ENCODE peak calls at places on chromosomes 16 and 17, in nine cellular contexts. X is kidney, H is left ventricle myocardium inferior, F is Panc1, E is lower lobe of right lung, S is tibial artery, D is PC-9, L is right atrium auricular region, P is HL-60. W is an unnamed sample.

GRCh38 chr17:40260528-40260927 is 27.2 kb upstream of the CDC6 start:
- DNase-seq in L (no peak), E (no peak), D (no peak), S (no peak), P (no peak), H (no peak), X (no peak), F (no peak), W (no peak)

GRCh38 chr17:67156269-67157199 is 88.5 kb downstream of the HELZ start:
- DNase-seq in F (no peak), P (no peak), X (no peak), E (no peak), D (no peak), L (no peak), H (no peak), S (no peak), W (no peak)

GRCh38 chr17:66673668-66674276 is 161.1 kb upstream of the CACNG5 start:
- DNase-seq in F (no peak), H (no peak), X (no peak), E (no peak), S (no peak), P (peak), L (no peak), D (peak), W (peak)

GRCh38 chr17:74907012-74907411 is 13.6 kb upstream of the FADS6 start:
- DNase-seq in S (no peak), X (no peak), H (no peak), L (no peak), D (no peak), F (no peak), E (no peak), P (no peak), W (no peak)

GRCh38 chr16:30104492-30104891 is 8.5 kb upstream of the YPEL3 start:
- DNase-seq in E (peak), S (no peak), P (no peak), H (no peak), X (no peak), D (peak), F (no peak), L (no peak), W (no peak)

GRCh38 chr17:40366861-40367518 is 2.5 kb upstream of the GJD3 start:
- DNase-seq in D (no peak), S (no peak), X (peak), F (no peak), E (no peak), H (no peak), P (no peak), L (no peak), W (no peak)

GRCh38 chr17:14337596-14338079 is 36.8 kb downstream of the HS3ST3B1 start:
- DNase-seq in P (no peak), X (no peak), H (no peak), D (no peak), E (no peak), F (no peak), S (no peak), L (no peak), W (no peak)

GRCh38 chr17:2433696-2434095 is 32.8 kb upstream of the MNT start:
- DNase-seq in D (no peak), F (no peak), X (no peak), L (no peak), H (no peak), E (no peak), S (no peak), P (no peak), W (no peak)

GRCh38 chr17:73192894-73193701 is at the start of gene COG1:
- DNase-seq in X (peak), D (peak), S (peak), F (no peak), E (peak), H (peak), L (peak), P (peak), W (peak)

GRCh38 chr17:58331815-58332719 is 3.5 kb upstream of the TSPOAP1 start:
- DNase-seq in X (peak), E (peak), L (no peak), D (no peak), F (no peak), H (peak), P (peak), S (peak), W (peak)

GRCh38 chr16:24721830-24722238 is 7.6 kb upstream of the TNRC6A start:
- DNase-seq in P (no peak), E (no peak), L (no peak), S (no peak), F (no peak), D (no peak), H (no peak), X (no peak), W (no peak)

GRCh38 chr17:77445908-77446535 is 305.3 kb downstream of the SEC14L1 start:
- DNase-seq in D (no peak), E (peak), F (no peak), P (peak), S (no peak), L (no peak), X (no peak), H (no peak), W (no peak)

GRCh38 chr17:45648642-45649041 is 135.5 kb upstream of the CRHR1 start:
- DNase-seq in F (no peak), X (no peak), D (no peak), L (no peak), H (no peak), P (no peak), E (no peak), S (no peak), W (no peak)

GRCh38 chr16:72480926-72481325 is 309.0 kb upstream of the PMFBP1 start:
- DNase-seq in F (no peak), S (no peak), X (no peak), D (no peak), H (no peak), E (no peak), L (no peak), P (no peak), W (no peak)

GRCh38 chr17:6936370-6937028 is 59.4 kb upstream of the ALOX12 start:
- DNase-seq in E (no peak), X (no peak), H (no peak), F (no peak), D (no peak), L (no peak), S (no peak), P (no peak), W (no peak)

GRCh38 chr16:64590516-64590915 is 531.3 kb downstream of the CDH11 start:
- DNase-seq in D (no peak), P (no peak), F (no peak), E (no peak), H (no peak), S (no peak), X (no peak), L (no peak), W (no peak)

GRCh38 chr16:11225677-11226549 is 30.1 kb downstream of the SOCS1 start:
- DNase-seq in X (no peak), H (no peak), D (no peak), P (no peak), S (no peak), F (no peak), E (no peak), L (no peak), W (no peak)

GRCh38 chr16:14658063-14658462 is 25.3 kb downstream of the BFAR start:
- DNase-seq in D (no peak), S (no peak), X (no peak), L (no peak), F (no peak), E (no peak), H (no peak), P (no peak), W (no peak)

GRCh38 chr16:78990309-78990701 is 610.2 kb downstream of the MAF start:
- DNase-seq in E (no peak), D (no peak), L (no peak), H (no peak), P (no peak), X (no peak), S (no peak), F (no peak), W (no peak)

GRCh38 chr16:14284930-14285541 is 213.9 kb downstream of the MRTFB start:
- DNase-seq in E (peak), X (peak), H (peak), L (no peak), F (peak), D (peak), P (peak), S (no peak), W (peak)

GRCh38 chr17:43998552-43998951 is 5.9 kb upstream of the NAGS start:
- DNase-seq in H (no peak), F (no peak), D (no peak), L (no peak), P (peak), E (peak), S (no peak), X (no peak), W (no peak)

GRCh38 chr16:57525761-57526160 is 10.6 kb downstream of the CCDC102A start:
- DNase-seq in E (no peak), H (no peak), S (no peak), F (no peak), L (no peak), X (no peak), D (no peak), P (no peak), W (no peak)

GRCh38 chr17:2084766-2085647 is 30.1 kb downstream of the HIC1 start:
- DNase-seq in L (no peak), F (no peak), H (no peak), X (peak), S (no peak), P (no peak), D (peak), E (peak), W (no peak)

GRCh38 chr17:44097110-44097810 is 26.2 kb downstream of the HDAC5 start:
- DNase-seq in E (no peak), S (no peak), P (no peak), F (no peak), L (no peak), D (peak), X (no peak), H (peak), W (no peak)

GRCh38 chr16:88854306-88855111 is 2.2 kb downstream of the GALNS start:
- DNase-seq in D (no peak), H (no peak), X (no peak), S (no peak), F (no peak), E (peak), L (no peak), P (peak), W (no peak)

GRCh38 chr16:53721017-53721416 is 17.1 kb downstream of the FTO start:
- DNase-seq in E (no peak), L (no peak), F (no peak), P (no peak), D (no peak), H (no peak), X (no peak), S (no peak), W (no peak)

GRCh38 chr16:27784351-27785306 is 234.7 kb downstream of the KATNIP start:
- DNase-seq in S (no peak), L (no peak), F (no peak), P (no peak), D (no peak), E (no peak), X (peak), H (no peak), W (no peak)

GRCh38 chr17:76318586-76318985 is 10.5 kb upstream of the QRICH2 start:
- DNase-seq in X (no peak), D (no peak), L (no peak), P (no peak), S (no peak), H (no peak), F (no peak), E (no peak), W (no peak)

GRCh38 chr17:81170727-81171494 is 4.9 kb upstream of the AATK start:
- DNase-seq in X (peak), H (no peak), D (no peak), E (no peak), F (no peak), L (no peak), S (no peak), P (no peak), W (no peak)

GRCh38 chr17:4498461-4499397 is at the start of gene SPNS2:
- DNase-seq in X (peak), S (peak), E (peak), L (no peak), H (peak), P (peak), F (no peak), D (peak), W (peak)
- H3K27ac ChIP-seq in X (peak), S (peak), E (peak), L (peak), H (peak), P (peak), F (no peak), D (peak), W (peak)

DNA sequence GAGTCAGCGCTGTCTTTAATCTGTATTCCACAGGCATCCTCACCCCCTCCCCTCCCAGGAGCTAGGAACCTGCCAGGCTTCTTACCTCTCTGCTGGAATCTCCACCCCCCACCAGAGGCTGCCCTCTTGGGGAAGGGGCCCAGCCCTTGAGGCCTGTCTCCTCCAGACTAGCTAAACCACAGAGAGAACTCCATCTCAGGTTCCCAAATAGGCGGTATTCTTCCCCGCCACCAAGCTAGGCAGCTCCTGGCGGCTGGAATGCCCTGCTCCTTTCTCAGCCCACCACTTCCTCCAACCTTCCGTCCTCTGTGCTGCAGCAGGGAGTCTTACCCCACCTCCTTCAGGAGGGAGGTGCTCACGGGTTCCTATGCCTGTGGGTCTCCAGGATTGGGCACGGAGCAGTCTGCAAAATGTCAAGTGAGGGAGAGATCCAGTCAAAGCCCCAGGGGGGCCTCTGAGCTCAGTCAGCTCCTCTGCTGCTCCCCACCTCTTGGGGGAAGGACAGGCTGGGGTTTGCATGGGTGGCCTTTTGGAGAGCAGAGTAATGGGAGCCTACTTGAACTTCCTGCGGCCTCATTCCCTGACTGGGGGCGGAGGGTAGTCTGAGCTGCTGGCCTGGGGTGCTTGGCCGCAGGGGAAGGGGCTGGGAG is 55.7 kb downstream of the SREBF1 start:
- DNase-seq in F (no peak), L (no peak), P (no peak), S (peak), D (peak), E (no peak), X (peak), H (no peak), W (peak)
- TF ChIP-seq CTCF in F (peak), L (no peak), P (no peak), S (no peak), D (no peak), E (no peak), X (no peak), H (no peak), W (no peak)

GRCh38 chr17:48576479-48577309 is 1.5 kb downstream of the HOXB4 start:
- DNase-seq in X (peak), E (no peak), D (no peak), P (no peak), S (no peak), L (no peak), F (no peak), H (no peak), W (no peak)
- H3K4me3 ChIP-seq in X (peak), E (peak), D (no peak), P (no peak), S (peak), L (peak), F (peak), H (peak), W (no peak)

GRCh38 chr16:66923247-66923851 is 2.0 kb downstream of the RRAD start:
- DNase-seq in L (no peak), X (no peak), F (no peak), H (peak), S (peak), D (no peak), E (no peak), P (no peak), W (no peak)
- H3K27ac ChIP-seq in L (peak), X (peak), F (no peak), H (peak), S (peak), D (no peak), E (no peak), P (no peak), W (no peak)

W was measured in dorsolateral prefrontal cortex.